ENCODE peak calls at places on chromosomes 2 and 18, in four cellular contexts. F is HCT116, Z is HepG2, N is K562. A is an unnamed sample.

GRCh38 chr18:1075310-1075709 is 170.6 kb downstream of the ADCYAP1 start:
- DNase-seq in N (no peak), F (no peak), Z (no peak), A (no peak)

GRCh38 chr2:25274868-25275574 is 66.7 kb downstream of the DNMT3A start:
- DNase-seq in N (no peak), Z (no peak), F (no peak), A (no peak)

GRCh38 chr18:30929065-30929464 is 113.5 kb downstream of the DSC3 start:
- DNase-seq in F (no peak), Z (no peak), N (no peak), A (no peak)

GRCh38 chr2:72211777-72212515 is 64.3 kb upstream of the CYP26B1 start:
- DNase-seq in N (no peak), Z (no peak), F (no peak), A (no peak)

GRCh38 chr18:44507729-44508325 is 172.9 kb upstream of the SETBP1 start:
- DNase-seq in Z (no peak), F (no peak), N (no peak), A (no peak)

GRCh38 chr2:122680662-122681061 is 925.2 kb downstream of the TSN start:
- DNase-seq in Z (no peak), F (no peak), N (no peak), A (no peak)

GRCh38 chr2:113275556-113276215 is 3.0 kb downstream of the PAX8 start:
- DNase-seq in Z (no peak), F (no peak), N (no peak), A (no peak)

GRCh38 chr2:205188516-205189138 is 493.7 kb upstream of the NRP2 start:
- DNase-seq in N (no peak), F (no peak), Z (no peak), A (no peak)

GRCh38 chr2:75464348-75464946 is 96.3 kb downstream of the EVA1A start:
- DNase-seq in F (peak; percentile 3), Z (peak; percentile 39), N (peak; percentile 1), A (no peak)

GRCh38 chr2:68846056-68846455 is 25.1 kb downstream of the BMP10 start:
- DNase-seq in Z (no peak), N (no peak), F (no peak), A (no peak)

GRCh38 chr2:23954325-23955014 is 14.2 kb downstream of the UBXN2A start:
- DNase-seq in F (no peak), N (no peak), Z (no peak), A (no peak)

GRCh38 chr2:85457877-85458316 is 39.4 kb downstream of the SH2D6 start:
- DNase-seq in N (no peak), Z (no peak), F (peak; percentile 95), A (no peak)

GRCh38 chr2:190451561-190452176 is 43.5 kb downstream of the MFSD6 start:
- DNase-seq in Z (no peak), N (no peak), F (no peak), A (no peak)

GRCh38 chr2:236971131-236971850 is 114.4 kb upstream of the COPS8 start:
- DNase-seq in Z (no peak), N (no peak), F (no peak), A (no peak)

DNA sequence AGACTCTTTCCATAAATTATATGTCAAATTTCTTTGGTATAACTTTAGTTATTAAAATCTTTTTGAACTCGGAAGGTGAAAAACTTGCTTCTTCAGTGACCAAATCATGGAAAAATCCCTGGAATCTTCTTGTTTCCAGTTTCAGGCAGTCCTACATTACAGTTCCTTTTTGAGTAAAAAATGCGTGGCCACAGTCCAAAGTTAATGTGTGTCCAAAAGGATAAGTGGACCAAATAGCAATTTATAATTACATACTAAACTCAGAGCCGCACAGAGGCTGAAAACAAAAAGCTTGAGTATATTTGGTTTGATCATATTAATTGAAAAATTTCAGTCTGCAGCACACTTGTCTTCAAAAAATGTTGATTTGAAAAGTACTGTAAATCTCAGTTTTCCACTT is 28.4 kb upstream of the DYNC2LI1 start:
- DNase-seq in Z (peak; percentile 76), N (no peak), F (no peak), A (no peak)
- TF ChIP-seq REST in Z (no peak), N (no peak), F (no peak), A (no peak)

GRCh38 chr2:174835797-174836255 is 71.6 kb upstream of the CHRNA1 start:
- DNase-seq in F (no peak), N (no peak), Z (no peak), A (no peak)

GRCh38 chr2:174830561-174830960 is 66.3 kb upstream of the CHRNA1 start:
- DNase-seq in Z (no peak), N (no peak), F (no peak), A (no peak)

GRCh38 chr2:174836345-174836999 is 72.2 kb upstream of the CHRNA1 start:
- DNase-seq in F (no peak), Z (no peak), N (no peak), A (no peak)

GRCh38 chr2:174829550-174829949 is 65.3 kb upstream of the CHRNA1 start:
- DNase-seq in F (no peak), N (no peak), Z (no peak), A (no peak)

GRCh38 chr2:174833737-174834136 is 69.5 kb upstream of the CHRNA1 start:
- DNase-seq in F (no peak), N (no peak), Z (no peak), A (no peak)
- TF ChIP-seq TCF7L2 in F (no peak), N (no peak), Z (no peak), A (no peak)

GRCh38 chr2:128026422-128027277 is 1.2 kb downstream of the SAP130 start:
- DNase-seq in Z (no peak), N (peak; percentile 10), F (no peak), A (no peak)
- TF ChIP-seq REST in Z (no peak), N (peak; percentile 68), F (no peak), A (no peak)

GRCh38 chr2:120331903-120332302 is 14.0 kb upstream of the INHBB start:
- DNase-seq in Z (peak; percentile 48), N (no peak), F (no peak), A (no peak)

GRCh38 chr2:120326048-120326447 is 19.9 kb upstream of the INHBB start:
- DNase-seq in F (no peak), N (no peak), Z (no peak), A (no peak)

GRCh38 chr2:120334068-120334467 is 11.9 kb upstream of the INHBB start:
- DNase-seq in Z (no peak), F (no peak), N (no peak), A (no peak)

GRCh38 chr2:120332384-120332783 is 13.6 kb upstream of the INHBB start:
- DNase-seq in F (no peak), Z (no peak), N (no peak), A (no peak)

GRCh38 chr2:120330946-120331822 is 14.8 kb upstream of the INHBB start:
- DNase-seq in F (no peak), N (no peak), Z (no peak), A (no peak)
- TF ChIP-seq TCF7L2 in F (no peak), N (no peak), Z (no peak), A (no peak)

GRCh38 chr2:168156661-168157060 is 90.7 kb downstream of the STK39 start:
- DNase-seq in Z (no peak), F (no peak), N (no peak), A (no peak)

GRCh38 chr2:168157926-168158325 is 89.5 kb downstream of the STK39 start:
- DNase-seq in F (no peak), Z (no peak), N (no peak), A (no peak)

GRCh38 chr2:168155036-168155435 is 92.4 kb downstream of the STK39 start:
- DNase-seq in Z (no peak), N (no peak), F (no peak), A (no peak)

GRCh38 chr2:168155680-168156079 is 91.7 kb downstream of the STK39 start:
- DNase-seq in N (no peak), F (no peak), Z (no peak), A (no peak)

GRCh38 chr2:168157070-168157469 is 90.3 kb downstream of the STK39 start:
- DNase-seq in Z (no peak), N (no peak), F (no peak), A (no peak)
- TF ChIP-seq REST in Z (no peak), N (no peak), F (no peak), A (no peak)

GRCh38 chr2:116537811-116538210 is 1276.7 kb upstream of the DDX18 start:
- DNase-seq in Z (no peak), F (no peak), N (no peak), A (no peak)
- TF ChIP-seq TCF7L2 in Z (no peak), F (no peak), N (no peak), A (no peak)